ENCODE peak calls at places on chromosomes 13 and 19, in six cellular contexts. J, C, B, T, K and F are unnamed samples.
A peak's percentile ranks its signal among the peaks of the same experiment; 100 is the strongest.

GRCh38 chr19:35327642-35328041 is 1.3 kb upstream of the CD22 start:
- DNase-seq in J (peak; percentile 63), K (no peak), T (peak; percentile 42), B (no peak), C (no peak), F (no peak)

GRCh38 chr13:83839158-83839557 is 43.1 kb downstream of the SLITRK1 start:
- DNase-seq in J (peak; percentile 36), B (no peak), T (peak; percentile 54), C (no peak), K (no peak), F (no peak)

GRCh38 chr19:30079200-30079599 is 137.2 kb downstream of the URI1 start:
- DNase-seq in K (no peak), T (no peak), J (no peak), C (no peak), B (no peak), F (no peak)

GRCh38 chr19:46471116-46471733 is at the start of gene PNMA8A:
- DNase-seq in B (peak; percentile 95), T (peak; percentile 97), J (peak; percentile 96), K (peak; percentile 74), C (peak; percentile 95), F (peak; percentile 66)

GRCh38 chr13:99267927-99268326 is 9.7 kb upstream of the GPR18 start:
- DNase-seq in K (no peak), T (no peak), J (no peak), C (no peak), B (no peak), F (no peak)

GRCh38 chr13:53191091-53191490 is 162.5 kb downstream of the OLFM4 start:
- DNase-seq in K (no peak), B (no peak), J (peak; percentile 45), C (peak; percentile 11), T (peak; percentile 82), F (peak; percentile 84)

GRCh38 chr19:14177496-14178074 is 28.4 kb downstream of the ADGRL1 start:
- DNase-seq in C (no peak), J (no peak), B (no peak), T (no peak), K (no peak), F (no peak)

GRCh38 chr13:49086711-49087110 is 111.0 kb downstream of the FNDC3A start:
- DNase-seq in K (no peak), T (no peak), B (no peak), C (no peak), J (no peak), F (peak; percentile 11)

GRCh38 chr13:94371855-94372254 is 107.6 kb downstream of the DCT start:
- DNase-seq in C (no peak), B (no peak), J (no peak), T (no peak), K (no peak), F (no peak)

GRCh38 chr13:43272866-43273265 is 249.5 kb downstream of the DNAJC15 start:
- DNase-seq in T (peak; percentile 16), K (no peak), B (no peak), J (no peak), C (no peak), F (no peak)

GRCh38 chr13:41917641-41918040 is 43.3 kb downstream of the VWA8 start:
- DNase-seq in J (no peak), K (no peak), C (no peak), T (no peak), B (no peak), F (no peak)

GRCh38 chr19:18086590-18087138 is at the start of gene IL12RB1:
- DNase-seq in T (no peak), C (no peak), J (no peak), B (no peak), K (no peak), F (no peak)

GRCh38 chr19:18090545-18091216 is 3.9 kb upstream of the IL12RB1 start:
- DNase-seq in T (no peak), K (no peak), J (no peak), C (no peak), B (no peak), F (no peak)

GRCh38 chr19:18091217-18091608 is 4.5 kb upstream of the IL12RB1 start:
- DNase-seq in K (peak; percentile 52), C (no peak), T (no peak), B (peak; percentile 79), J (no peak), F (no peak)

GRCh38 chr19:18085702-18086457 is 854 bp downstream of the IL12RB1 start:
- DNase-seq in B (no peak), J (no peak), C (no peak), T (no peak), K (no peak), F (no peak)

DNA sequence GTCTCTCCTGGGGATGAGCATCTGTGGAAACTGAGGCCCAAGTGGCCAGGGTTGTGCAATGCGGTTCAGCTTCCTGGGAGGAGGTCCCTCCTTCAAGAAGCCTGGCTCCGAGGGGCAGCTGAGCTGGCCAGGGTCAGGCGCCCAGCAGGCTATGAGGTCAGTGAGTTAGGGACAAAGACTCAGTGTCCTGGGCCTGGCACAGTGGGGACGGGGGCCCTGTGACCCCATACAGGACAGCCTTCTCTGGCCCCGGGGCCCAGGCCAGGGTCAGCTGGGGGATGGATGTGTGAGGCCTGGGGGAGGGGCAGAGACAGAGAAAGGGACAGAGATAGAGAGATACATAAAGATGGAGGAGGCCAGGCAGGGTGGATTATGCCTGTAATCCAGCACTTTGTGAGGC is 3.0 kb upstream of the IL12RB1 start:
- DNase-seq in J (no peak), B (no peak), T (no peak), K (no peak), C (no peak), F (no peak)
- H3K27ac ChIP-seq in J (no peak overlapping the region), B (no peak overlapping the region), T (no peak overlapping the region), K (no peak overlapping the region), C (no peak overlapping the region), F (no peak overlapping the region)

DNA sequence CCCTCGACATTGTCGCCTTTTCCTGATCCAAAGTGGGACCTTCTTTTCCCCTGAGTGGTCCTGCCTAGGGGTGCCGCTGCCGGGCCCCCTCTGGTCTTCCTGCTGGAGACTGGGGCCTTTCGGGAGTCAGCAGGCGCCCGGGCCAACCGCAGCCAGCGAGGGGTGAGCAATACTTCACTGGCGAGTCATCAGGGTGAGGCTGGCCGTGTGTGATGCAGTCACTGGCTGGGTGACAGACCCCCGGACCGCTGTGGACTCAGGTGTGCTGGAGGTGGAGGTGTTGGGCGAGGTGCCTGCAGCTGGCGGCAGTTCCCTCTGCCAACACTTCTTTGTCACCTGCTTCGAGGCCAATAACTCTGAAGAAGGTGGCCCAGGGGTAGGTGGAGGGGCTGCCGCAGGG is 1.5 kb upstream of the CGB5 start:
- DNase-seq in T (no peak), J (no peak), K (no peak), B (no peak), C (no peak), F (no peak)
- H3K4me3 ChIP-seq in T (no peak overlapping the region), J (no peak overlapping the region), K (no peak overlapping the region), B (no peak overlapping the region), C (no peak overlapping the region), F (no peak overlapping the region)

GRCh38 chr13:71285700-71286099 is 581.3 kb downstream of the DACH1 start:
- DNase-seq in B (no peak), K (no peak), T (peak; percentile 13), J (peak; percentile 6), C (no peak), F (peak; percentile 7)
- TF ChIP-seq CTCF in B (no peak), K (peak; percentile 45), T (peak; percentile 40), J (peak; percentile 56), C (no peak), F (peak; percentile 22)

GRCh38 chr19:10332158-10332964 is 968 bp downstream of the RAVER1 start:
- DNase-seq in J (no peak), C (no peak), K (no peak), B (no peak), T (no peak), F (peak; percentile 34)

GRCh38 chr19:10334340-10335148 is 1.2 kb upstream of the RAVER1 start:
- DNase-seq in T (peak; percentile 93), K (peak; percentile 94), C (peak; percentile 96), B (peak; percentile 98), J (peak; percentile 95), F (peak; percentile 89)

GRCh38 chr19:10333758-10334339 is 520 bp upstream of the RAVER1 start:
- DNase-seq in K (no peak), T (peak; percentile 33), C (peak; percentile 21), B (no peak), J (no peak), F (peak; percentile 26)

GRCh38 chr19:10332965-10333757 is at the start of gene RAVER1:
- DNase-seq in C (peak; percentile 99), K (peak; percentile 99), J (peak; percentile 99), B (peak; percentile 99), T (peak; percentile 99), F (peak; percentile 98)

GRCh38 chr19:10335149-10336053 is 2.1 kb upstream of the RAVER1 start:
- DNase-seq in C (peak; percentile 37), J (peak; percentile 52), K (no peak), T (no peak), B (no peak), F (no peak)
- H3K27ac ChIP-seq in C (no peak overlapping the region), J (no peak overlapping the region), K (peak overlapping the region; percentile 90), T (no peak overlapping the region), B (no peak overlapping the region), F (peak overlapping the region; percentile 99)

GRCh38 chr19:37719111-37719926 is at the start of gene ZNF607:
- DNase-seq in B (peak; percentile 96), C (peak; percentile 96), T (peak; percentile 97), K (peak; percentile 88), J (peak; percentile 97), F (peak; percentile 88)

GRCh38 chr19:37719927-37720265 is 335 bp upstream of the ZNF607 start:
- DNase-seq in B (no peak), J (no peak), C (no peak), K (no peak), T (no peak), F (no peak)

GRCh38 chr19:37718357-37718756 is 1.2 kb downstream of the ZNF607 start:
- DNase-seq in B (no peak), C (peak; percentile 17), K (no peak), J (peak; percentile 36), T (peak; percentile 29), F (no peak)

GRCh38 chr19:37716140-37716539 is 3.4 kb downstream of the ZNF607 start:
- DNase-seq in T (no peak), C (no peak), B (no peak), J (no peak), K (no peak), F (no peak)
- H3K4me3 ChIP-seq in T (no peak overlapping the region), C (no peak overlapping the region), B (no peak overlapping the region), J (peak overlapping the region; percentile 11), K (no peak overlapping the region), F (no peak overlapping the region)

GRCh38 chr13:103772576-103772975 is 706.4 kb upstream of the SLC10A2 start:
- DNase-seq in J (peak; percentile 61), T (no peak), K (no peak), B (no peak), C (no peak), F (peak; percentile 1)
- TF ChIP-seq CTCF in J (peak; percentile 70), T (peak; percentile 38), K (no peak), B (no peak), C (no peak), F (peak; percentile 30)